ENCODE peak calls at places on chromosomes 12 and 14, in nine cellular contexts. One of them, this sample, is unnamed.

GRCh38 chr12:77315407-77315806 is 250.0 kb upstream of the E2F7 start:
- DNase-seq in HS-5: no peak
- DNase-seq in kidney epithelial cell: no peak
- DNase-seq in activated CD4-positive, alpha-beta T cell treated with anti-CD3 and anti-CD28 coated beads, Interleukin-2, amount 10 ng/mL, durations not matched to agents 7 days and 5 days: no peak
- DNase-seq in HEK293T: no peak
- DNase-seq in T-helper 17 cell: no peak
- DNase-seq in effector memory CD8-positive, alpha-beta T cell: no peak
- DNase-seq in HT-29: no peak
- DNase-seq in iPS-NIHi11: no peak
- DNase-seq in this sample: no peak

GRCh38 chr12:53937099-53937498 is 1.5 kb upstream of the HOXC13 start:
- DNase-seq in effector memory CD8-positive, alpha-beta T cell: no peak
- DNase-seq in iPS-NIHi11: no peak
- DNase-seq in activated CD4-positive, alpha-beta T cell treated with anti-CD3 and anti-CD28 coated beads, Interleukin-2, amount 10 ng/mL, durations not matched to agents 7 days and 5 days: no peak
- DNase-seq in HEK293T: no peak
- DNase-seq in kidney epithelial cell: no peak
- DNase-seq in T-helper 17 cell: no peak
- DNase-seq in HS-5: no peak
- DNase-seq in HT-29: no peak
- DNase-seq in this sample: no peak

GRCh38 chr12:45615268-45615667 is 114.2 kb upstream of the ARID2 start:
- DNase-seq in HEK293T: peak; percentile 32
- DNase-seq in HS-5: peak; percentile 41
- DNase-seq in iPS-NIHi11: no peak
- DNase-seq in HT-29: peak; percentile 4
- DNase-seq in effector memory CD8-positive, alpha-beta T cell: no peak
- DNase-seq in kidney epithelial cell: peak; percentile 34
- DNase-seq in T-helper 17 cell: no peak
- DNase-seq in activated CD4-positive, alpha-beta T cell treated with anti-CD3 and anti-CD28 coated beads, Interleukin-2, amount 10 ng/mL, durations not matched to agents 7 days and 5 days: no peak
- DNase-seq in this sample: no peak

GRCh38 chr12:132248439-132249157 is 80.8 kb downstream of the GALNT9 start:
- DNase-seq in activated CD4-positive, alpha-beta T cell treated with anti-CD3 and anti-CD28 coated beads, Interleukin-2, amount 10 ng/mL, durations not matched to agents 7 days and 5 days: no peak
- DNase-seq in HS-5: peak; percentile 16
- DNase-seq in kidney epithelial cell: no peak
- DNase-seq in iPS-NIHi11: no peak
- DNase-seq in HEK293T: no peak
- DNase-seq in HT-29: no peak
- DNase-seq in T-helper 17 cell: no peak
- DNase-seq in effector memory CD8-positive, alpha-beta T cell: no peak
- DNase-seq in this sample: peak; percentile 31

GRCh38 chr14:20327005-20327869 is 5.8 kb downstream of the CCNB1IP1 start:
- DNase-seq in activated CD4-positive, alpha-beta T cell treated with anti-CD3 and anti-CD28 coated beads, Interleukin-2, amount 10 ng/mL, durations not matched to agents 7 days and 5 days: peak; percentile 67
- DNase-seq in T-helper 17 cell: no peak
- DNase-seq in HT-29: peak; percentile 71
- DNase-seq in HEK293T: peak; percentile 35
- DNase-seq in HS-5: no peak
- DNase-seq in effector memory CD8-positive, alpha-beta T cell: peak; percentile 49
- DNase-seq in kidney epithelial cell: no peak
- DNase-seq in iPS-NIHi11: peak; percentile 35
- DNase-seq in this sample: no peak

GRCh38 chr14:99055816-99056215 is 216.2 kb downstream of the BCL11B start:
- DNase-seq in activated CD4-positive, alpha-beta T cell treated with anti-CD3 and anti-CD28 coated beads, Interleukin-2, amount 10 ng/mL, durations not matched to agents 7 days and 5 days: peak; percentile 38
- DNase-seq in HT-29: no peak
- DNase-seq in effector memory CD8-positive, alpha-beta T cell: peak; percentile 66
- DNase-seq in kidney epithelial cell: no peak
- DNase-seq in HS-5: no peak
- DNase-seq in T-helper 17 cell: no peak
- DNase-seq in iPS-NIHi11: no peak
- DNase-seq in HEK293T: no peak
- DNase-seq in this sample: no peak

GRCh38 chr12:130335517-130336392 is 1.9 kb upstream of the PIWIL1 start:
- DNase-seq in effector memory CD8-positive, alpha-beta T cell: no peak
- DNase-seq in HT-29: peak; percentile 75
- DNase-seq in kidney epithelial cell: no peak
- DNase-seq in activated CD4-positive, alpha-beta T cell treated with anti-CD3 and anti-CD28 coated beads, Interleukin-2, amount 10 ng/mL, durations not matched to agents 7 days and 5 days: peak; percentile 50
- DNase-seq in T-helper 17 cell: no peak
- DNase-seq in iPS-NIHi11: no peak
- DNase-seq in HEK293T: peak; percentile 51
- DNase-seq in HS-5: no peak
- DNase-seq in this sample: no peak

GRCh38 chr12:25151476-25151875 is 43.5 kb downstream of the DNAI7 start:
- DNase-seq in kidney epithelial cell: peak; percentile 84
- DNase-seq in activated CD4-positive, alpha-beta T cell treated with anti-CD3 and anti-CD28 coated beads, Interleukin-2, amount 10 ng/mL, durations not matched to agents 7 days and 5 days: no peak
- DNase-seq in HS-5: peak; percentile 79
- DNase-seq in T-helper 17 cell: no peak
- DNase-seq in HEK293T: peak; percentile 17
- DNase-seq in effector memory CD8-positive, alpha-beta T cell: no peak
- DNase-seq in HT-29: no peak
- DNase-seq in iPS-NIHi11: peak; percentile 24
- DNase-seq in this sample: peak; percentile 98

GRCh38 chr12:122349078-122349477 is 73.4 kb downstream of the CLIP1 start:
- DNase-seq in T-helper 17 cell: no peak
- DNase-seq in HT-29: no peak
- DNase-seq in effector memory CD8-positive, alpha-beta T cell: no peak
- DNase-seq in HS-5: no peak
- DNase-seq in activated CD4-positive, alpha-beta T cell treated with anti-CD3 and anti-CD28 coated beads, Interleukin-2, amount 10 ng/mL, durations not matched to agents 7 days and 5 days: no peak
- DNase-seq in HEK293T: no peak
- DNase-seq in kidney epithelial cell: no peak
- DNase-seq in iPS-NIHi11: no peak
- DNase-seq in this sample: no peak

GRCh38 chr14:77988096-77988870 is 181.9 kb upstream of the NRXN3 start:
- DNase-seq in effector memory CD8-positive, alpha-beta T cell: no peak
- DNase-seq in HEK293T: no peak
- DNase-seq in HT-29: no peak
- DNase-seq in kidney epithelial cell: no peak
- DNase-seq in HS-5: no peak
- DNase-seq in T-helper 17 cell: no peak
- DNase-seq in activated CD4-positive, alpha-beta T cell treated with anti-CD3 and anti-CD28 coated beads, Interleukin-2, amount 10 ng/mL, durations not matched to agents 7 days and 5 days: no peak
- DNase-seq in iPS-NIHi11: no peak
- DNase-seq in this sample: no peak

GRCh38 chr14:101972126-101972785 is 7.9 kb downstream of the DYNC1H1 start:
- DNase-seq in effector memory CD8-positive, alpha-beta T cell: no peak
- DNase-seq in T-helper 17 cell: no peak
- DNase-seq in kidney epithelial cell: peak; percentile 98
- DNase-seq in HS-5: peak; percentile 99
- DNase-seq in HT-29: peak; percentile 89
- DNase-seq in iPS-NIHi11: peak; percentile 40
- DNase-seq in HEK293T: peak; percentile 65
- DNase-seq in activated CD4-positive, alpha-beta T cell treated with anti-CD3 and anti-CD28 coated beads, Interleukin-2, amount 10 ng/mL, durations not matched to agents 7 days and 5 days: no peak
- DNase-seq in this sample: peak; percentile 98

GRCh38 chr14:61485670-61486069 is 164.3 kb downstream of the PRKCH start:
- DNase-seq in activated CD4-positive, alpha-beta T cell treated with anti-CD3 and anti-CD28 coated beads, Interleukin-2, amount 10 ng/mL, durations not matched to agents 7 days and 5 days: no peak
- DNase-seq in HEK293T: no peak
- DNase-seq in HT-29: no peak
- DNase-seq in T-helper 17 cell: no peak
- DNase-seq in effector memory CD8-positive, alpha-beta T cell: no peak
- DNase-seq in kidney epithelial cell: no peak
- DNase-seq in HS-5: no peak
- DNase-seq in iPS-NIHi11: no peak
- DNase-seq in this sample: no peak

GRCh38 chr14:76056128-76056527 is 70.6 kb downstream of the IFT43 start:
- DNase-seq in T-helper 17 cell: no peak
- DNase-seq in HT-29: peak; percentile 4
- DNase-seq in HEK293T: peak; percentile 36
- DNase-seq in kidney epithelial cell: no peak
- DNase-seq in effector memory CD8-positive, alpha-beta T cell: no peak
- DNase-seq in activated CD4-positive, alpha-beta T cell treated with anti-CD3 and anti-CD28 coated beads, Interleukin-2, amount 10 ng/mL, durations not matched to agents 7 days and 5 days: no peak
- DNase-seq in iPS-NIHi11: peak; percentile 41
- DNase-seq in HS-5: no peak
- DNase-seq in this sample: no peak

GRCh38 chr14:38098074-38098846 is 109.4 kb upstream of the SSTR1 start:
- DNase-seq in T-helper 17 cell: no peak
- DNase-seq in HS-5: peak; percentile 78
- DNase-seq in HEK293T: no peak
- DNase-seq in kidney epithelial cell: no peak
- DNase-seq in effector memory CD8-positive, alpha-beta T cell: no peak
- DNase-seq in activated CD4-positive, alpha-beta T cell treated with anti-CD3 and anti-CD28 coated beads, Interleukin-2, amount 10 ng/mL, durations not matched to agents 7 days and 5 days: no peak
- DNase-seq in iPS-NIHi11: no peak
- DNase-seq in HT-29: no peak
- DNase-seq in this sample: peak; percentile 73

GRCh38 chr14:22915886-22916521 is 2.9 kb downstream of the RBM23 start:
- DNase-seq in T-helper 17 cell: no peak
- DNase-seq in HEK293T: no peak
- DNase-seq in activated CD4-positive, alpha-beta T cell treated with anti-CD3 and anti-CD28 coated beads, Interleukin-2, amount 10 ng/mL, durations not matched to agents 7 days and 5 days: no peak
- DNase-seq in HT-29: no peak
- DNase-seq in effector memory CD8-positive, alpha-beta T cell: no peak
- DNase-seq in kidney epithelial cell: no peak
- DNase-seq in iPS-NIHi11: no peak
- DNase-seq in HS-5: no peak
- DNase-seq in this sample: no peak

GRCh38 chr12:26845057-26845666 is 12.2 kb upstream of the ITPR2 start:
- DNase-seq in HT-29: peak; percentile 83
- DNase-seq in HS-5: no peak
- DNase-seq in iPS-NIHi11: peak; percentile 38
- DNase-seq in activated CD4-positive, alpha-beta T cell treated with anti-CD3 and anti-CD28 coated beads, Interleukin-2, amount 10 ng/mL, durations not matched to agents 7 days and 5 days: no peak
- DNase-seq in kidney epithelial cell: no peak
- DNase-seq in T-helper 17 cell: no peak
- DNase-seq in HEK293T: peak; percentile 27
- DNase-seq in effector memory CD8-positive, alpha-beta T cell: no peak
- DNase-seq in this sample: no peak

GRCh38 chr14:50521912-50522341 is 10.4 kb downstream of the MAP4K5 start:
- DNase-seq in activated CD4-positive, alpha-beta T cell treated with anti-CD3 and anti-CD28 coated beads, Interleukin-2, amount 10 ng/mL, durations not matched to agents 7 days and 5 days: peak; percentile 27
- DNase-seq in T-helper 17 cell: no peak
- DNase-seq in kidney epithelial cell: no peak
- DNase-seq in HS-5: no peak
- DNase-seq in effector memory CD8-positive, alpha-beta T cell: no peak
- DNase-seq in HEK293T: no peak
- DNase-seq in HT-29: peak; percentile 27
- DNase-seq in iPS-NIHi11: no peak
- DNase-seq in this sample: no peak

GRCh38 chr14:45251912-45252311 is 1.1 kb downstream of the MIS18BP1 start:
- DNase-seq in kidney epithelial cell: no peak
- DNase-seq in T-helper 17 cell: no peak
- DNase-seq in HT-29: peak; percentile 27
- DNase-seq in effector memory CD8-positive, alpha-beta T cell: no peak
- DNase-seq in HEK293T: no peak
- DNase-seq in iPS-NIHi11: no peak
- DNase-seq in HS-5: no peak
- DNase-seq in activated CD4-positive, alpha-beta T cell treated with anti-CD3 and anti-CD28 coated beads, Interleukin-2, amount 10 ng/mL, durations not matched to agents 7 days and 5 days: peak; percentile 15
- DNase-seq in this sample: no peak